ENCODE peak calls at places on chromosomes 16 and 17, in seven cellular contexts. One of them, this sample, is unnamed.

GRCh38 chr17:46817151-46817900 is 1.2 kb downstream of the WNT3 start:
- DNase-seq in GM12892: no peak
- DNase-seq in breast epithelium: no peak
- DNase-seq in K562: no peak
- DNase-seq in GM23338: peak; percentile 44
- DNase-seq in SK-N-SH: no peak
- DNase-seq in HCT116: no peak
- DNase-seq in this sample: no peak

GRCh38 chr17:72336026-72336803 is 215.4 kb downstream of the SOX9 start:
- DNase-seq in K562: no peak
- DNase-seq in GM12892: no peak
- DNase-seq in HCT116: no peak
- DNase-seq in breast epithelium: no peak
- DNase-seq in GM23338: peak; percentile 49
- DNase-seq in SK-N-SH: no peak
- DNase-seq in this sample: no peak

GRCh38 chr17:979539-980405 is at the start of gene NXN:
- DNase-seq in breast epithelium: peak; percentile 75
- DNase-seq in GM23338: peak; percentile 78
- DNase-seq in HCT116: no peak
- DNase-seq in GM12892: peak; percentile 88
- DNase-seq in K562: peak; percentile 93
- DNase-seq in SK-N-SH: peak; percentile 99
- DNase-seq in this sample: peak; percentile 31

GRCh38 chr17:64073771-64074703 is 53.6 kb upstream of the ICAM2 start:
- DNase-seq in K562: no peak
- DNase-seq in breast epithelium: no peak
- DNase-seq in GM23338: no peak
- DNase-seq in GM12892: no peak
- DNase-seq in SK-N-SH: no peak
- DNase-seq in HCT116: no peak
- DNase-seq in this sample: peak; percentile 61

GRCh38 chr16:86374603-86375002 is 135.7 kb upstream of the FOXF1 start:
- DNase-seq in breast epithelium: no peak
- DNase-seq in HCT116: no peak
- DNase-seq in GM23338: no peak
- DNase-seq in K562: no peak
- DNase-seq in SK-N-SH: no peak
- DNase-seq in GM12892: no peak
- DNase-seq in this sample: no peak

GRCh38 chr17:30345527-30346075 is 11.7 kb upstream of the TMIGD1 start:
- DNase-seq in GM12892: no peak
- DNase-seq in breast epithelium: no peak
- DNase-seq in GM23338: no peak
- DNase-seq in SK-N-SH: no peak
- DNase-seq in HCT116: no peak
- DNase-seq in K562: peak; percentile 41
- DNase-seq in this sample: peak; percentile 62

GRCh38 chr16:84795338-84796053 is 24.3 kb upstream of the CRISPLD2 start:
- DNase-seq in SK-N-SH: no peak
- DNase-seq in GM12892: no peak
- DNase-seq in breast epithelium: peak; percentile 28
- DNase-seq in HCT116: no peak
- DNase-seq in GM23338: peak; percentile 27
- DNase-seq in K562: no peak
- DNase-seq in this sample: no peak

GRCh38 chr16:87149051-87149450 is 168.1 kb downstream of the C16orf95 start:
- DNase-seq in breast epithelium: no peak
- DNase-seq in K562: no peak
- DNase-seq in SK-N-SH: no peak
- DNase-seq in GM23338: no peak
- DNase-seq in GM12892: no peak
- DNase-seq in HCT116: no peak
- DNase-seq in this sample: no peak

GRCh38 chr16:56988948-56989945 is at the start of gene NLRC5:
- DNase-seq in GM23338: peak; percentile 84
- DNase-seq in K562: no peak
- DNase-seq in GM12892: peak; percentile 93
- DNase-seq in HCT116: peak; percentile 22
- DNase-seq in SK-N-SH: peak; percentile 91
- DNase-seq in breast epithelium: peak; percentile 65
- DNase-seq in this sample: peak; percentile 79
- TF ChIP-seq POLR2AphosphoS5 in GM23338: peak; percentile 36
- TF ChIP-seq POLR2AphosphoS5 in K562: no peak
- TF ChIP-seq POLR2AphosphoS5 in GM12892: no peak
- TF ChIP-seq POLR2AphosphoS5 in HCT116: peak; percentile 38
- TF ChIP-seq POLR2AphosphoS5 in SK-N-SH: peak; percentile 83
- TF ChIP-seq POLR2AphosphoS5 in breast epithelium: peak; percentile 90
- TF ChIP-seq POLR2AphosphoS5 in this sample: peak; percentile 82

GRCh38 chr16:57535680-57536305 is 578 bp downstream of the CCDC102A start:
- DNase-seq in SK-N-SH: peak; percentile 99
- DNase-seq in GM12892: peak; percentile 99
- DNase-seq in HCT116: peak; percentile 79
- DNase-seq in K562: peak; percentile 99
- DNase-seq in GM23338: peak; percentile 94
- DNase-seq in breast epithelium: peak; percentile 94
- DNase-seq in this sample: peak; percentile 79
- TF ChIP-seq POLR2AphosphoS5 in SK-N-SH: no peak
- TF ChIP-seq POLR2AphosphoS5 in GM12892: no peak
- TF ChIP-seq POLR2AphosphoS5 in HCT116: peak; percentile 79
- TF ChIP-seq POLR2AphosphoS5 in K562: no peak
- TF ChIP-seq POLR2AphosphoS5 in GM23338: peak; percentile 44
- TF ChIP-seq POLR2AphosphoS5 in breast epithelium: peak; percentile 27
- TF ChIP-seq POLR2AphosphoS5 in this sample: no peak

DNA sequence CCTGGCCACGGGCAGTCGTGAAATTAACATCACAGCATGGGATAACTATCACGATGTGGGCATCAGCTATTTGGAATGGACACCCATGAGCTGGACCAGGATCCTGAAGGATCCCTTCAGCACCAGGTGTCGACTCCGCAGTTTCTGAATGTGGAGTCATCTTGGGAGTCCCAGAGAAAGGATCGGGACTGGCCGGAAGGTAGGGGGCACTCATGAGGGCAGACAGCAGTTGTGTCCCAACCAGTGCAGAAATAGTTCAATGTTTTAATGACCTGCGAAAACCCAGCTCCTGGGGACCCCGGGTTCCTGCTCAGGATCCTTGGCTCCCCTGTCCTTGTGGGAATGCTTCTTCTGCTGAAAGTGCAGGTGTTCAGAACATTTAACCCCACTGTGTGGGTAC is 154.9 kb downstream of the SALL1 start:
- DNase-seq in breast epithelium: no peak
- DNase-seq in HCT116: no peak
- DNase-seq in K562: no peak
- DNase-seq in GM12892: no peak
- DNase-seq in SK-N-SH: no peak
- DNase-seq in GM23338: no peak
- DNase-seq in this sample: no peak
- TF ChIP-seq POLR2AphosphoS5 in breast epithelium: no peak
- TF ChIP-seq POLR2AphosphoS5 in HCT116: no peak
- TF ChIP-seq POLR2AphosphoS5 in K562: no peak
- TF ChIP-seq POLR2AphosphoS5 in GM12892: no peak
- TF ChIP-seq POLR2AphosphoS5 in SK-N-SH: no peak
- TF ChIP-seq POLR2AphosphoS5 in GM23338: no peak
- TF ChIP-seq POLR2AphosphoS5 in this sample: no peak

DNA sequence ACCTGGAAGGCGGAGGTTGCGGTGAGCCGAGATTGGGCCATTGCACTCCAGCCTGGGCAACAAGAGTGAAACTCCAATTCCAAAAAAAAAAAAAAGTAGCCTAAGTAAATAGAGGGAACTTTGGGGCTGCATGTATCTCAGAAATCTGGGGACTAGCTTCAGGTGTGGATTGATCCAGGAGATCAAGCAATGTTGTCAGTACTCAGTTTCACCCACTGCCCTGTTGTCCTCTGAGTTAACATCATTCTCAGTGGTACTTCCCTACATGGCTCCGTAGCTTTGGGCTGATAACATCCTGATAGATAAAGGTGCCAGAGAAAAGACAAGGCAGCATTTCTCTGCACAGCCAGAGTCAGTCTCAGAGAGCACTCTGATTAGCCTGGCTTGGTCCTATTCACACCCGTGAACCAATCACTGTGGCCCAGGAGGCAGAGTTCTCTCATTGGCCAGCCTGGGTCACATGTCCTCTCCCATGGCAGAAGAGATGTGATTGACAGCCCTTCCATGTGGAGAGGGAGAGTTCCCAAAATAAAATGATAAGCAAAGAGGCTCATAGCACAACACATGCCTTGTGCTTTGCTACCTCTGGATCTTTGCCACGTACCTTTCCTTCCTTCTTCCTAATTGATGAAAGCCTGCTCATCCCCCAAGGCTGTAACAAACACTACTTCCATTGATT is 99.6 kb downstream of the ABCC1 start:
- DNase-seq in breast epithelium: no peak
- DNase-seq in SK-N-SH: no peak
- DNase-seq in K562: peak; percentile 80
- DNase-seq in GM23338: no peak
- DNase-seq in GM12892: no peak
- DNase-seq in HCT116: no peak
- DNase-seq in this sample: no peak
- TF ChIP-seq POLR2AphosphoS5 in breast epithelium: no peak
- TF ChIP-seq POLR2AphosphoS5 in SK-N-SH: no peak
- TF ChIP-seq POLR2AphosphoS5 in K562: no peak
- TF ChIP-seq POLR2AphosphoS5 in GM23338: no peak
- TF ChIP-seq POLR2AphosphoS5 in GM12892: no peak
- TF ChIP-seq POLR2AphosphoS5 in HCT116: no peak
- TF ChIP-seq POLR2AphosphoS5 in this sample: no peak

GRCh38 chr16:2971134-2971984 is 2.2 kb downstream of the PAQR4 start:
- DNase-seq in SK-N-SH: no peak
- DNase-seq in GM12892: no peak
- DNase-seq in K562: no peak
- DNase-seq in HCT116: no peak
- DNase-seq in breast epithelium: no peak
- DNase-seq in GM23338: no peak
- DNase-seq in this sample: no peak
- TF ChIP-seq POLR2AphosphoS5 in SK-N-SH: no peak
- TF ChIP-seq POLR2AphosphoS5 in GM12892: peak; percentile 68
- TF ChIP-seq POLR2AphosphoS5 in K562: peak; percentile 25
- TF ChIP-seq POLR2AphosphoS5 in HCT116: peak; percentile 13
- TF ChIP-seq POLR2AphosphoS5 in breast epithelium: no peak
- TF ChIP-seq POLR2AphosphoS5 in GM23338: no peak
- TF ChIP-seq POLR2AphosphoS5 in this sample: peak; percentile 62

GRCh38 chr17:74325743-74326379 is at the start of gene KIF19:
- DNase-seq in K562: peak; percentile 81
- DNase-seq in GM12892: peak; percentile 83
- DNase-seq in GM23338: peak; percentile 85
- DNase-seq in SK-N-SH: peak; percentile 91
- DNase-seq in HCT116: no peak
- DNase-seq in breast epithelium: no peak
- DNase-seq in this sample: no peak

GRCh38 chr17:74330446-74330845 is 4.4 kb downstream of the KIF19 start:
- DNase-seq in GM23338: no peak
- DNase-seq in breast epithelium: no peak
- DNase-seq in K562: no peak
- DNase-seq in GM12892: no peak
- DNase-seq in HCT116: no peak
- DNase-seq in SK-N-SH: no peak
- DNase-seq in this sample: no peak

GRCh38 chr17:74329378-74329777 is 3.4 kb downstream of the KIF19 start:
- DNase-seq in HCT116: no peak
- DNase-seq in GM12892: no peak
- DNase-seq in GM23338: no peak
- DNase-seq in K562: no peak
- DNase-seq in SK-N-SH: no peak
- DNase-seq in breast epithelium: no peak
- DNase-seq in this sample: no peak

GRCh38 chr17:74326506-74326905 is 480 bp downstream of the KIF19 start:
- DNase-seq in breast epithelium: no peak
- DNase-seq in HCT116: no peak
- DNase-seq in K562: no peak
- DNase-seq in GM23338: peak; percentile 33
- DNase-seq in GM12892: no peak
- DNase-seq in SK-N-SH: no peak
- DNase-seq in this sample: no peak

DNA sequence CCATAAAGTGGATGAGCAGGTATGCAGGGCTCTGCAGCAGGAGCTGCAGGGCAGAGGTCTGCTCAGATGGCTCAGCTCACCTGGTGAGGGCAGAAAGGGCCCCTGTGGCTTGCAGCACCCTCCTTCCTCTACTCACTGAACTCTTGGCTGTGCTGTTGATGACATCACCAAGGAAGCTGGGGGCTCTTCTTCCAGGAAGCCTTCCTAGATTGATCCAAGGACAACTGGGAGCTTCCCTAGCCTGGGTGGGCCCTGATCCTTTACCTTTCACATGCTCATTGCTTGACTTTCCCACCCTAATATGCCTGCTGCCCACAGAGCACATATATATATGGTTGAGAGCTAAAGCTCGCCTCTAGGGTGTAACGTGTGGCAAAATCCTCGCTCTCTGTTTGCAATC is 2.5 kb downstream of the KIF19 start:
- DNase-seq in GM23338: no peak
- DNase-seq in GM12892: no peak
- DNase-seq in SK-N-SH: no peak
- DNase-seq in HCT116: no peak
- DNase-seq in K562: no peak
- DNase-seq in breast epithelium: no peak
- DNase-seq in this sample: no peak
- TF ChIP-seq POLR2AphosphoS5 in GM23338: no peak
- TF ChIP-seq POLR2AphosphoS5 in GM12892: no peak
- TF ChIP-seq POLR2AphosphoS5 in SK-N-SH: no peak
- TF ChIP-seq POLR2AphosphoS5 in HCT116: no peak
- TF ChIP-seq POLR2AphosphoS5 in K562: no peak
- TF ChIP-seq POLR2AphosphoS5 in breast epithelium: no peak
- TF ChIP-seq POLR2AphosphoS5 in this sample: no peak

This sample was measured in HL-60.